ENCODE peak calls at places on chromosomes 12 and 14, in ten cellular contexts. D is AG08395; L is ovary; I is NCI-H2227 treated with DMSO at 0.1 percent for 48 hours; N is stimulated activated CD8-positive, alpha-beta memory T cell treated with anti-CD3 and anti-CD28 coated beads, Interleukin-12 subunit alpha, Interleukin-12 subunit beta, amount 100 ng/mL, for 4 hours; A is Calu3; E is AML-193; H is astrocyte of the spinal cord; U is hippocampal formation; X is NCI-H774. Z is an unnamed sample.

GRCh38 chr14:101739446-101740141 is 21.9 kb upstream of the PPP2R5C start:
- DNase-seq in I (no peak), D (no peak), L (no peak), H (no peak), E (no peak), N (no peak), U (no peak), X (no peak), A (no peak), Z (no peak)

GRCh38 chr12:15443611-15444010 is 121.3 kb downstream of the PTPRO start:
- DNase-seq in H (no peak), E (no peak), X (no peak), L (no peak), A (no peak), N (no peak), I (no peak), D (no peak), U (no peak), Z (no peak)

GRCh38 chr14:94998702-94999101 is 158.6 kb downstream of the DICER1 start:
- DNase-seq in E (no peak), L (no peak), H (no peak), U (no peak), N (no peak), D (no peak), X (no peak), I (no peak), A (peak; percentile 17), Z (no peak)

GRCh38 chr14:39113685-39114072 is 444 bp upstream of the GEMIN2 start:
- DNase-seq in I (no peak), X (no peak), A (no peak), E (no peak), H (no peak), U (no peak), L (no peak), D (no peak), N (no peak), Z (no peak)

GRCh38 chr14:58150243-58150805 is 1.7 kb downstream of the ARMH4 start:
- DNase-seq in A (no peak), U (no peak), E (no peak), I (no peak), N (no peak), L (no peak), H (no peak), D (no peak), X (no peak), Z (no peak)

GRCh38 chr12:55686366-55687010 is 21.2 kb downstream of the ITGA7 start:
- DNase-seq in L (no peak), X (no peak), E (no peak), H (no peak), U (no peak), N (no peak), D (peak; percentile 24), A (no peak), I (no peak), Z (no peak)

GRCh38 chr14:75915063-75915462 is 66.7 kb downstream of the TGFB3 start:
- DNase-seq in X (no peak), H (no peak), D (no peak), U (no peak), A (no peak), I (no peak), N (no peak), L (no peak), E (no peak), Z (no peak)

GRCh38 chr12:99455350-99456037 is 192.1 kb upstream of the GARIN6 start:
- DNase-seq in E (no peak), H (peak; percentile 94), D (peak; percentile 36), I (no peak), U (no peak), N (no peak), A (peak; percentile 40), X (no peak), L (no peak), Z (no peak)

GRCh38 chr14:22980672-22981089 is 1.7 kb downstream of the AJUBA start:
- DNase-seq in U (no peak), A (peak; percentile 64), D (peak; percentile 84), I (no peak), N (peak; percentile 39), L (peak; percentile 56), E (no peak), H (peak; percentile 34), X (no peak), Z (no peak)

GRCh38 chr12:39610626-39611025 is 9.0 kb downstream of the ABCD2 start:
- DNase-seq in E (no peak), D (no peak), L (no peak), U (no peak), H (no peak), N (no peak), X (no peak), I (no peak), A (no peak), Z (no peak)

GRCh38 chr12:66279127-66279712 is 23.1 kb upstream of the HELB start:
- DNase-seq in U (no peak), N (no peak), H (peak; percentile 22), X (no peak), L (no peak), E (peak; percentile 54), I (no peak), D (peak; percentile 25), A (peak; percentile 51), Z (no peak)